ENCODE peak calls at places on chromosomes 2 and 18, in four cellular contexts. T is GM12878, I is K562, H is HepG2. M is an unnamed sample.
A peak's percentile ranks its signal among the peaks of the same experiment; 100 is the strongest.

GRCh38 chr2:28291811-28292455 is 100.7 kb upstream of the FOSL2 start:
- DNase-seq in T (no peak), I (no peak), H (no peak), M (no peak)

GRCh38 chr18:27860011-27860410 is 316.9 kb downstream of the CDH2 start:
- DNase-seq in I (no peak), T (no peak), H (no peak), M (no peak)

GRCh38 chr18:6920099-6920955 is 190.8 kb downstream of the ARHGAP28 start:
- DNase-seq in H (peak; percentile 61), T (no peak), I (peak; percentile 44), M (peak; percentile 13)

GRCh38 chr2:165950438-165950837 is 3.1 kb downstream of the TTC21B start:
- DNase-seq in T (no peak), I (no peak), H (peak; percentile 41), M (no peak)

GRCh38 chr2:71455741-71456569 is 2.6 kb downstream of the DYSF start:
- DNase-seq in I (no peak), T (no peak), H (peak; percentile 65), M (no peak)

GRCh38 chr2:7180641-7181370 is 263.6 kb downstream of the RNF144A start:
- DNase-seq in T (no peak), H (peak; percentile 32), I (no peak), M (peak; percentile 67)

GRCh38 chr2:135826561-135826960 is 10.4 kb downstream of the LCT start:
- DNase-seq in H (no peak), T (no peak), I (no peak), M (no peak)

GRCh38 chr2:8682719-8683667 is 1.1 kb downstream of the ID2 start:
- DNase-seq in H (peak; percentile 72), I (no peak), T (no peak), M (no peak)

GRCh38 chr2:223846524-223846923 is 9.1 kb upstream of the AP1S3 start:
- DNase-seq in H (no peak), I (no peak), T (no peak), M (no peak)

GRCh38 chr2:150596071-150596470 is 108.6 kb upstream of the RND3 start:
- DNase-seq in I (no peak), H (no peak), T (no peak), M (no peak)

GRCh38 chr2:20594957-20595356 is 55.9 kb downstream of the HS1BP3 start:
- DNase-seq in T (no peak), I (no peak), H (no peak), M (no peak)

GRCh38 chr2:47313141-47313691 is 89.7 kb upstream of the MSH2 start:
- DNase-seq in H (peak; percentile 92), T (no peak), I (peak; percentile 50), M (peak; percentile 78)

GRCh38 chr2:199862779-199863178 is 11.8 kb upstream of the FTCDNL1 start:
- DNase-seq in I (no peak), T (no peak), H (no peak), M (no peak)

GRCh38 chr2:219968685-219969345 is 341.4 kb downstream of the SLC4A3 start:
- DNase-seq in T (no peak), I (no peak), H (no peak), M (peak; percentile 54)

GRCh38 chr2:219973136-219973535 is 345.7 kb downstream of the SLC4A3 start:
- DNase-seq in I (no peak), T (no peak), H (no peak), M (no peak)

GRCh38 chr2:219965287-219965870 is 337.9 kb downstream of the SLC4A3 start:
- DNase-seq in T (no peak), I (no peak), H (no peak), M (no peak)

DNA sequence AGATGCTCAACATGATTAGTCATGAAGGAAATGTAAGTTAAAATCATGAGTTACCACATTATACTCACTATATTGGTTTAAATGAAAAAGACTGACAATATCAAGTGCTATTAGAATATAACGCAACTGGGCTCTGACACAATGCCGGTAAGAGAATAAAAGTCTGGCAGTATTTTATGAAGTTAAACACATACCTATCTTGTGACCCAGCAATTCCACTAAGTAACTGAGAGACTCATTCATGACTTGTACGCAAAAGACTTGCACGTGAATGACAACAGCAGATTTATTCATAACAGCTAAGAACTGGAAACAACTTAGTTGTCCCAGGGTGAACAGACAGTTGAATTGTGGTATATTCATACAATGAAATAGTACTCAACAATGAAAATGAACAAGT is 342.1 kb downstream of the SLC4A3 start:
- DNase-seq in T (no peak), I (no peak), H (no peak), M (peak; percentile 35)
- TF ChIP-seq CHD4 in T (no peak), I (no peak), H (no peak), M (no peak)

GRCh38 chr2:152431370-152432098 is 96.6 kb downstream of the FMNL2 start:
- DNase-seq in I (no peak), T (no peak), H (no peak), M (no peak)

GRCh38 chr2:152426801-152427200 is 91.8 kb downstream of the FMNL2 start:
- DNase-seq in H (no peak), I (no peak), T (no peak), M (no peak)

GRCh38 chr2:152425765-152426710 is 91.1 kb downstream of the FMNL2 start:
- DNase-seq in H (peak; percentile 89), I (no peak), T (no peak), M (peak; percentile 36)

GRCh38 chr2:152427902-152428301 is 92.9 kb downstream of the FMNL2 start:
- DNase-seq in H (no peak), T (no peak), I (no peak), M (no peak)

DNA sequence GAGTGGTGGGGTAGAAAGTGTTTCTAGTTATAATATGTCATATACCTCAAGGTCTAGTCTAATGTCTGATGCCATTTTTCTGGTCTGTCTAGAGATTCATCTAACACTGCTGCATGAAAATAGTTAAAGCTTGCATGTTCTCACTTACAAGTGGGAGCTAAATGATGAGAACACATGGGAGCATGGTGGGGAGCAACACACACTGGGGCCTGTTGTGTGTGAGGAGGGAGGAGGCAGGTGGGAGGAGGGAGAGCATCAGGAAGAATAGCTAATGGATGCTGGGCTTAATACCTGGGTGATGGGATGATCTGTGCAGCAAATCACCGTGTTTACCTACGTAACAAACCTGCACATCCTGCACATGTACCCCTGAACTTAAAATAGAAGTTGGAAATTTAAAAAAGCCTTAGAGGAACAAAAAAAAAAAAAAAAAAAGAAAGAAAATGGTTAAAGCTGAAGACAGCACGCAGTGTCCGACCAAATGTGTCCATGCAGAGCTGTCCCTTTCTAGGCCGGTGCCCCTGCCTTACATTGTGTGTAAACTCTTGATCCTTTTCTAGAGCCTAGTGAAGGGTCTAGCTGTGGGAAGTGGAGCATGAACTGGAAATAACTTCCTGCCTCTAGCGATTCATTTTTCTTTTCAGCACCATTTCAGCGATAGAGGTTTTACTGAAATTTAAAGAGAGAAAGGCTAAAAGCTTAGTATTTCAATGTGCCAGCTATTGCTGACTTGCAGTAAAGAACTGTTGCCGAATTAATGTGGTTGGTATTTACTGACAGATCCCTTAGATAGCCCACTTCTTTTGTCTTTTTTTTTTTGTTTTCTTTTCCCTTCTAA is 94.0 kb downstream of the FMNL2 start:
- DNase-seq in H (no peak), I (no peak), T (no peak), M (no peak)
- TF ChIP-seq MYC in H (no peak), I (no peak), T (no peak), M (no peak)

GRCh38 chr2:126946323-126947089 is 47.8 kb downstream of the TEX51 start:
- DNase-seq in H (no peak), T (no peak), I (no peak), M (no peak)
- TF ChIP-seq RAD21 in H (no peak), T (no peak), I (no peak), M (no peak)

GRCh38 chr2:237359894-237360780 is 53.8 kb downstream of the COL6A3 start:
- DNase-seq in T (no peak), H (no peak), I (no peak), M (no peak)

GRCh38 chr2:237354930-237355329 is 59.0 kb downstream of the COL6A3 start:
- DNase-seq in I (no peak), T (no peak), H (no peak), M (no peak)

GRCh38 chr2:237361194-237361986 is 52.6 kb downstream of the COL6A3 start:
- DNase-seq in H (no peak), I (no peak), T (no peak), M (no peak)

GRCh38 chr2:237355726-237356125 is 58.2 kb downstream of the COL6A3 start:
- DNase-seq in T (no peak), H (no peak), I (no peak), M (no peak)

DNA sequence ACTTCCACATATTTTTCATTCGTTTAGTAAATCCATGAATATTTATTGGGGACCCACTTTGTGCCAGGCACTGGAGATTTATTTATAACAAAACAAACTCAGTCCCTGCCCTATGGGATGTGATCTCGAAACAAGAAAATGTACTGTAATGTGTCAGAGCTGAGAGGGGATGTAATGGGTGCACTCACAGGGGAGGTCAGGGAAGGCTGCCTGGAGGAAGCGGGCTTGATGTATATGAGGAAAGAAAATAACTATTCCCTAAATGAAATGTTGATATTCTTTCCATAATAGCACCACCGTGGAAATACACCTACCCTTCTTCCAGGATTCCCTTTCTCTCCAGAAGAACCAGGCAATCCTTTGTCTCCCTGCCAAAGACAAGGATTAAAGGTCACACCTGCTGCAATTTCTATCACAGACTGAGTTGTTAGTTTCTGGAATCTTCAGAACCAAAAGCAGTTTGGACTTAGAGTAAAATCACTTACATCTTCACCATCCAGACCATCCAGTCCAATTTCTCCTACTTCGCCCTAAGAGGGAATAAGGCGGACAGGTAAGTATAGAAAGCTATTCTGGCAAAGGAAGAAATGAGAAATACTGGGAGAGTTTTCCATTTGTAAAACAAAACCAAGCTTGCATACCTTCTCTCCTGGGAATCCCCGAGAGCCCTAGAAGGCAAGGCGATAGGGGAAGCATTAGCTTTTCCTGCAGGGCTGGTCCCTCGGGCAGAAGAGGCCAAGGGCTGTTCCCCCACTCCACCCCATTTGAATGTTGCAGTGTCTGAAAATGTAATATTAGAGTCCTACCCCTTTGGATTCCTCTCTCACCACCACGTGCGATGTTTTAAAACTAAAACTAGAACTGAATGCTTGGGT is 55.0 kb downstream of the COL6A3 start:
- DNase-seq in T (no peak), H (no peak), I (no peak), M (no peak)
- TF ChIP-seq CHD4 in T (no peak), H (no peak), I (no peak), M (no peak)

M was measured in A549.